ENCODE peak calls at places on chromosomes 13 and 19, in eight cellular contexts. C is right lobe of liver, Q is psoas muscle, L is fibroblast of villous mesenchyme, O is AG10803, V is epithelial cell of esophagus, G is fibroblast of mammary gland, E is astrocyte of the spinal cord. K is an unnamed sample.

GRCh38 chr13:30751183-30751933 is 16.0 kb downstream of the ALOX5AP start:
- DNase-seq in C (no peak), Q (no peak), L (no peak), O (no peak), V (no peak), G (no peak), E (peak), K (no peak)

GRCh38 chr19:39647918-39648317 is 7.8 kb upstream of the LGALS16 start:
- DNase-seq in C (no peak), Q (no peak), L (no peak), O (no peak), V (no peak), G (no peak), E (no peak), K (no peak)

GRCh38 chr19:1038995-1039645 is 787 bp upstream of the ABCA7 start:
- DNase-seq in C (no peak), Q (peak), L (no peak), O (peak), V (peak), G (no peak), E (no peak), K (no peak)

GRCh38 chr19:38134538-38135149 is 89.4 kb downstream of the DPF1 start:
- DNase-seq in C (no peak), Q (no peak), L (peak), O (peak), V (peak), G (peak), E (peak), K (no peak)

GRCh38 chr13:29453657-29454056 is 141.8 kb downstream of the SLC7A1 start:
- DNase-seq in C (no peak), Q (no peak), L (peak), O (peak), V (no peak), G (peak), E (no peak), K (no peak)

GRCh38 chr13:39036212-39036611 is 1.7 kb downstream of the PROSER1 start:
- DNase-seq in C (no peak), Q (no peak), L (peak), O (peak), V (peak), G (no peak), E (peak), K (no peak)

GRCh38 chr13:106466691-106467405 is 68.6 kb downstream of the EFNB2 start:
- DNase-seq in C (no peak), Q (no peak), L (no peak), O (no peak), V (peak), G (no peak), E (no peak), K (no peak)

GRCh38 chr19:41402010-41402409 is 4.4 kb downstream of the BCKDHA start:
- DNase-seq in C (no peak), Q (no peak), L (no peak), O (no peak), V (no peak), G (no peak), E (no peak), K (no peak)

GRCh38 chr19:13505164-13505695 is 1.0 kb downstream of the CACNA1A start:
- DNase-seq in C (no peak), Q (no peak), L (no peak), O (no peak), V (no peak), G (no peak), E (no peak), K (no peak)

GRCh38 chr19:47447470-47448359 is 24.0 kb downstream of the SLC8A2 start:
- DNase-seq in C (peak), Q (peak), L (peak), O (no peak), V (peak), G (peak), E (peak), K (peak)

GRCh38 chr13:60335531-60335930 is 61.5 kb upstream of the TDRD3 start:
- DNase-seq in C (no peak), Q (no peak), L (peak), O (peak), V (peak), G (peak), E (peak), K (no peak)

GRCh38 chr13:108597943-108598342 is 31.5 kb upstream of the MYO16 start:
- DNase-seq in C (no peak), Q (no peak), L (no peak), O (no peak), V (peak), G (peak), E (no peak), K (no peak)

GRCh38 chr19:18023596-18024212 is 15.7 kb downstream of the ARRDC2 start:
- DNase-seq in C (peak), Q (peak), L (peak), O (peak), V (no peak), G (peak), E (peak), K (peak)

GRCh38 chr13:40061466-40062450 is 406.3 kb downstream of the COG6 start:
- DNase-seq in C (no peak), Q (no peak), L (peak), O (peak), V (peak), G (peak), E (no peak), K (no peak)

GRCh38 chr13:34578471-34578870 is 363.6 kb upstream of the NBEA start:
- DNase-seq in C (no peak), Q (no peak), L (peak), O (peak), V (peak), G (peak), E (no peak), K (no peak)

GRCh38 chr13:30520571-30520970 is 54.8 kb upstream of the HMGB1 start:
- DNase-seq in C (no peak), Q (no peak), L (no peak), O (peak), V (peak), G (peak), E (peak), K (no peak)

GRCh38 chr19:55005684-55006488 is 32.2 kb downstream of the GP6 start:
- DNase-seq in C (no peak), Q (no peak), L (peak), O (no peak), V (no peak), G (peak), E (peak), K (no peak)

GRCh38 chr13:61123533-61124269 is 291.9 kb downstream of the PCDH20 start:
- DNase-seq in C (no peak), Q (no peak), L (no peak), O (no peak), V (no peak), G (no peak), E (no peak), K (no peak)

GRCh38 chr19:3075605-3076431 is 13.5 kb upstream of the TLE5 start:
- DNase-seq in C (peak), Q (peak), L (no peak), O (no peak), V (peak), G (no peak), E (no peak), K (peak)

GRCh38 chr19:31355330-31356289 is 6.4 kb upstream of the TSHZ3 start:
- DNase-seq in C (no peak), Q (no peak), L (no peak), O (no peak), V (peak), G (no peak), E (no peak), K (no peak)

GRCh38 chr13:78742659-78743058 is 83.7 kb upstream of the OBI1 start:
- DNase-seq in C (no peak), Q (no peak), L (no peak), O (no peak), V (no peak), G (no peak), E (no peak), K (no peak)

GRCh38 chr19:55256562-55257460 is 2.0 kb downstream of the PPP6R1 start:
- DNase-seq in C (no peak), Q (no peak), L (no peak), O (peak), V (peak), G (peak), E (no peak), K (no peak)

GRCh38 chr13:42762251-42762650 is 19.1 kb upstream of the FAM216B start:
- DNase-seq in C (no peak), Q (no peak), L (peak), O (no peak), V (peak), G (peak), E (peak), K (no peak)

GRCh38 chr13:27574661-27575060 is 45.7 kb downstream of the LNX2 start:
- DNase-seq in C (no peak), Q (no peak), L (peak), O (no peak), V (no peak), G (no peak), E (no peak), K (no peak)
- H3K4me3 ChIP-seq in C (no peak), Q (no peak), L (no peak), O (no peak), V (no peak), G (no peak), E (no peak), K (no peak)

GRCh38 chr19:36139473-36140288 is at the start of gene CAPNS1:
- DNase-seq in C (peak), Q (peak), L (peak), O (peak), V (peak), G (peak), E (peak), K (peak)
- TF ChIP-seq CTCF in C (no peak), Q (no peak), L (no peak), O (peak), V (peak), G (no peak), E (no peak), K (peak)

GRCh38 chr19:45791744-45792481 is 732 bp downstream of the DMWD start:
- DNase-seq in C (no peak), Q (no peak), L (no peak), O (no peak), V (no peak), G (no peak), E (no peak), K (peak)

GRCh38 chr19:45792482-45793177 is at the start of gene DMWD:
- DNase-seq in C (peak), Q (peak), L (peak), O (peak), V (peak), G (peak), E (peak), K (peak)

GRCh38 chr19:45789035-45789786 is 3.4 kb downstream of the DMWD start:
- DNase-seq in C (no peak), Q (no peak), L (no peak), O (no peak), V (no peak), G (no peak), E (no peak), K (no peak)

GRCh38 chr19:45793178-45793564 is 526 bp upstream of the DMWD start:
- DNase-seq in C (no peak), Q (no peak), L (no peak), O (no peak), V (no peak), G (no peak), E (no peak), K (no peak)

GRCh38 chr19:45790942-45791341 is 1.7 kb downstream of the DMWD start:
- DNase-seq in C (no peak), Q (no peak), L (no peak), O (no peak), V (no peak), G (no peak), E (no peak), K (no peak)
- H3K4me3 ChIP-seq in C (no peak), Q (no peak), L (peak), O (peak), V (no peak), G (peak), E (no peak), K (no peak)

GRCh38 chr13:70218618-70219017 is 110.4 kb upstream of the KLHL1 start:
- DNase-seq in C (no peak), Q (no peak), L (no peak), O (no peak), V (no peak), G (no peak), E (no peak), K (no peak)
- TF ChIP-seq CTCF in C (no peak), Q (no peak), L (no peak), O (no peak), V (no peak), G (no peak), E (no peak), K (no peak)

GRCh38 chr19:51799998-51800848 is 5.3 kb downstream of the FPR3 start:
- DNase-seq in C (no peak), Q (no peak), L (peak), O (no peak), V (no peak), G (peak), E (peak), K (peak)
- H3K4me3 ChIP-seq in C (no peak), Q (no peak), L (no peak), O (no peak), V (no peak), G (no peak), E (no peak), K (no peak)

GRCh38 chr13:32314271-32314967 is 744 bp downstream of the ZAR1L start:
- DNase-seq in C (peak), Q (peak), L (peak), O (no peak), V (no peak), G (no peak), E (no peak), K (peak)

GRCh38 chr13:32316476-32316875 is 1.2 kb downstream of the BRCA2 start:
- DNase-seq in C (no peak), Q (no peak), L (peak), O (no peak), V (no peak), G (peak), E (no peak), K (no peak)

GRCh38 chr13:32314968-32315254 is 252 bp downstream of the ZAR1L start:
- DNase-seq in C (no peak), Q (no peak), L (no peak), O (peak), V (peak), G (peak), E (peak), K (no peak)

GRCh38 chr13:32316030-32316344 is 679 bp downstream of the BRCA2 start:
- DNase-seq in C (no peak), Q (no peak), L (no peak), O (no peak), V (no peak), G (no peak), E (no peak), K (no peak)

GRCh38 chr13:32315255-32316029 is at the start of the genes BRCA2 and ZAR1L:
- DNase-seq in C (peak), Q (peak), L (peak), O (peak), V (peak), G (peak), E (peak), K (peak)
- TF ChIP-seq CTCF in C (no peak), Q (no peak), L (no peak), O (no peak), V (no peak), G (no peak), E (no peak), K (no peak)

DNA sequence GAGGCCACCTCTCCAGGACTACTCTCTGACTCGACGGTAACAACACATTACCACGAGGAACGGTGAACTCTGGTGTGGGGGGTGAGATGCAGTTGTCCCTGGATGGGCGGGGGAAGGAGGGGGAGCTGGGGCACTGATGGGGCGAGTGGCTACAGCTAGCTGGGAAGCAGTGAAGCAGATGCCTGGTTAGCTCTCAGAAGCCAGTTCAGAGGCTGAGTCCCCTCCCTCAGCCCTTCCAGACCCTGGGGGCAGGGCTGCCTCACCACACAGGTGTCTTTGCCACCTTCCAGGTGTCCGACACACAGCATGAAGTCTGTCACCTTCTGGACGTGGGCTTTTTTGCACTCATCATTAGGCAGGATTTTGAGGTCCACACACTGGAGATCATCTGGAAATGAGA is 4.0 kb downstream of the KLK1 start:
- DNase-seq in C (no peak), Q (no peak), L (no peak), O (no peak), V (no peak), G (no peak), E (no peak), K (no peak)
- H3K4me3 ChIP-seq in C (no peak), Q (no peak), L (no peak), O (no peak), V (no peak), G (no peak), E (no peak), K (no peak)

K was measured in kidney.